ENCODE peak calls at places on chromosome 13, in six cellular contexts. U, E, I, B, F and H are unnamed samples.

GRCh38 chr13:64397699-64398098 is 2832.4 kb downstream of the PCDH9 start:
- DNase-seq in B (no peak), I (no peak), U (no peak), E (no peak), F (peak; percentile 31), H (no peak)

GRCh38 chr13:63864171-63864902 is 2448.7 kb upstream of the PCDH20 start:
- DNase-seq in I (no peak), F (no peak), B (no peak), E (no peak), U (no peak), H (no peak)

GRCh38 chr13:20460744-20461143 is 64.9 kb downstream of the CRYL1 start:
- DNase-seq in F (no peak), I (no peak), E (no peak), U (no peak), B (no peak), H (no peak)

GRCh38 chr13:86087241-86087640 is 288.0 kb upstream of the SLITRK6 start:
- DNase-seq in I (no peak), B (no peak), U (no peak), F (no peak), E (no peak), H (no peak)

GRCh38 chr13:20567881-20568528 is 1.0 kb downstream of the IFT88 start:
- DNase-seq in B (no peak), U (no peak), F (no peak), E (no peak), I (no peak), H (no peak)

GRCh38 chr13:112730157-112730671 is 40.4 kb downstream of the ATP11A start:
- DNase-seq in U (no peak), B (no peak), E (peak; percentile 43), I (no peak), F (peak; percentile 29), H (no peak)

GRCh38 chr13:100547805-100548204 is 40.8 kb downstream of the GGACT start:
- DNase-seq in F (no peak), B (no peak), U (no peak), E (no peak), I (no peak), H (no peak)

GRCh38 chr13:22665531-22665930 is 515.2 kb upstream of the SGCG start:
- DNase-seq in B (no peak), I (no peak), F (no peak), E (no peak), U (no peak), H (no peak)

GRCh38 chr13:82136880-82137279 is 1745.4 kb downstream of the SLITRK1 start:
- DNase-seq in E (no peak), F (no peak), U (no peak), B (no peak), I (no peak), H (no peak)

GRCh38 chr13:66076417-66076816 is 1153.7 kb downstream of the PCDH9 start:
- DNase-seq in I (no peak), U (no peak), E (no peak), F (peak; percentile 49), B (no peak), H (no peak)

GRCh38 chr13:84433024-84433423 is 550.8 kb upstream of the SLITRK1 start:
- DNase-seq in U (no peak), B (no peak), E (no peak), I (no peak), F (peak; percentile 91), H (no peak)

GRCh38 chr13:21671793-21672680 is 1.2 kb downstream of the FGF9 start:
- DNase-seq in U (no peak), E (no peak), I (no peak), F (no peak), B (no peak), H (no peak)

GRCh38 chr13:69706807-69707206 is 400.8 kb upstream of the ATXN8OS start:
- DNase-seq in I (no peak), U (no peak), E (no peak), B (no peak), F (no peak), H (no peak)